ENCODE peak calls at places on chromosomes 2 and 18, in eight cellular contexts. H is glutamatergic neuron; A is PC-3; E is breast epithelium; J is substantia nigra; O is kidney tubule cell; Z is stimulated activated CD4-positive, alpha-beta T cell treated with anti-CD3 and anti-CD28 coated beads, Interleukin-1b, Interleukin-23, amount 100 ng/mL, for 24 hours; B is ovary. I is an unnamed sample.

GRCh38 chr2:45241061-45241561 is 231.9 kb upstream of the SIX2 start:
- DNase-seq in H (no peak), A (peak; percentile 91), E (no peak), J (no peak), O (no peak), Z (no peak), B (no peak), I (peak; percentile 40)

GRCh38 chr2:99467390-99467789 is 22.4 kb downstream of the REV1 start:
- DNase-seq in H (no peak), A (no peak), E (no peak), J (no peak), O (no peak), Z (no peak), B (no peak), I (no peak)

GRCh38 chr2:108226570-108226969 is 13.2 kb upstream of the SULT1C3 start:
- DNase-seq in H (no peak), A (no peak), E (no peak), J (no peak), O (peak; percentile 8), Z (no peak), B (no peak), I (no peak)

GRCh38 chr2:159797468-159798375 is at the start of gene CD302:
- DNase-seq in H (peak; percentile 65), A (peak; percentile 44), E (peak; percentile 68), J (peak; percentile 57), O (peak; percentile 31), Z (peak; percentile 25), B (peak; percentile 78), I (no peak)

GRCh38 chr18:9177047-9177446 is 40.5 kb downstream of the ANKRD12 start:
- DNase-seq in H (no peak), A (no peak), E (no peak), J (no peak), O (no peak), Z (no peak), B (no peak), I (no peak)

GRCh38 chr2:30339071-30339470 is 107.7 kb downstream of the LBH start:
- DNase-seq in H (no peak), A (no peak), E (no peak), J (no peak), O (no peak), Z (no peak), B (no peak), I (no peak)

GRCh38 chr2:9331704-9332103 is 91.6 kb downstream of the ITGB1BP1 start:
- DNase-seq in H (no peak), A (no peak), E (no peak), J (no peak), O (no peak), Z (no peak), B (no peak), I (no peak)

GRCh38 chr18:621181-621580 is 24.4 kb downstream of the CLUL1 start:
- DNase-seq in H (peak; percentile 23), A (no peak), E (no peak), J (no peak), O (peak; percentile 19), Z (no peak), B (no peak), I (peak; percentile 26)

GRCh38 chr2:62814132-62814531 is 108.6 kb downstream of the EHBP1 start:
- DNase-seq in H (no peak), A (no peak), E (no peak), J (no peak), O (peak; percentile 63), Z (no peak), B (peak; percentile 37), I (peak; percentile 31)

GRCh38 chr18:2293109-2293839 is 278.0 kb downstream of the METTL4 start:
- DNase-seq in H (no peak), A (no peak), E (no peak), J (no peak), O (no peak), Z (no peak), B (no peak), I (no peak)

GRCh38 chr2:207779523-207779922 is 9.8 kb upstream of the FZD5 start:
- DNase-seq in H (no peak), A (no peak), E (no peak), J (no peak), O (no peak), Z (no peak), B (no peak), I (no peak)

GRCh38 chr2:106183093-106183837 is 10.8 kb downstream of the UXS1 start:
- DNase-seq in H (no peak), A (no peak), E (no peak), J (no peak), O (no peak), Z (no peak), B (peak; percentile 45), I (no peak)

GRCh38 chr2:72982219-72982618 is 64.9 kb downstream of the EMX1 start:
- DNase-seq in H (no peak), A (peak; percentile 26), E (no peak), J (no peak), O (no peak), Z (no peak), B (no peak), I (no peak)

GRCh38 chr2:182593394-182593707 is 122.7 kb upstream of the DNAJC10 start:
- DNase-seq in H (no peak), A (peak; percentile 54), E (no peak), J (no peak), O (peak; percentile 35), Z (no peak), B (no peak), I (peak; percentile 78)

GRCh38 chr2:42486145-42486906 is 7.5 kb downstream of the KCNG3 start:
- DNase-seq in H (no peak), A (no peak), E (no peak), J (no peak), O (no peak), Z (no peak), B (no peak), I (no peak)

GRCh38 chr2:149188291-149188690 is 142.1 kb upstream of the LYPD6 start:
- DNase-seq in H (no peak), A (no peak), E (no peak), J (no peak), O (no peak), Z (no peak), B (no peak), I (no peak)

GRCh38 chr2:179332903-179333302 is 68.3 kb upstream of the SESTD1 start:
- DNase-seq in H (no peak), A (peak; percentile 87), E (no peak), J (no peak), O (peak; percentile 35), Z (no peak), B (no peak), I (peak; percentile 10)

GRCh38 chr2:19673213-19673791 is 228.5 kb downstream of the TTC32 start:
- DNase-seq in H (no peak), A (peak; percentile 65), E (no peak), J (no peak), O (peak; percentile 85), Z (no peak), B (no peak), I (no peak)